ENCODE peak calls at places on chromosomes 12 and 14, in six cellular contexts. Q, J, Y, X, M and Z are unnamed samples.
A peak's percentile ranks its signal among the peaks of the same experiment; 100 is the strongest.

GRCh38 chr12:13561923-13562322 is 365.4 kb downstream of the EMP1 start:
- DNase-seq in M (no peak), X (no peak), Q (no peak), Y (no peak), J (no peak), Z (no peak)

GRCh38 chr12:6380141-6381121 is 3.5 kb upstream of the LTBR start:
- DNase-seq in M (no peak), Y (no peak), Q (no peak), J (no peak), X (peak; percentile 43), Z (no peak)

GRCh38 chr12:102172436-102172835 is 25.2 kb downstream of the PMCH start:
- DNase-seq in J (no peak), M (no peak), Q (no peak), Y (no peak), X (peak; percentile 86), Z (no peak)

GRCh38 chr12:90172524-90172923 is 463.9 kb upstream of the ATP2B1 start:
- DNase-seq in Y (no peak), J (no peak), Q (no peak), M (no peak), X (no peak), Z (no peak)

GRCh38 chr12:123723765-123724164 is 11.6 kb downstream of the ATP6V0A2 start:
- DNase-seq in J (no peak), M (no peak), Q (no peak), Y (no peak), X (no peak), Z (no peak)

GRCh38 chr12:123253606-123254459 is 17.8 kb downstream of the CDK2AP1 start:
- DNase-seq in Y (no peak), M (no peak), J (no peak), X (no peak), Q (no peak), Z (no peak)

GRCh38 chr12:30533518-30533917 is 162.2 kb downstream of the IPO8 start:
- DNase-seq in M (no peak), X (peak; percentile 19), J (no peak), Q (no peak), Y (no peak), Z (no peak)

GRCh38 chr14:54447231-54447692 is 6.1 kb upstream of the CNIH1 start:
- DNase-seq in M (no peak), J (no peak), Q (no peak), Y (no peak), X (peak; percentile 88), Z (no peak)

GRCh38 chr12:79659961-79660431 is 30.8 kb downstream of the PAWR start:
- DNase-seq in X (no peak), M (no peak), Y (no peak), J (no peak), Q (no peak), Z (no peak)

GRCh38 chr12:5163661-5164060 is 120.0 kb downstream of the KCNA5 start:
- DNase-seq in Q (no peak), X (no peak), Y (no peak), M (no peak), J (no peak), Z (no peak)

GRCh38 chr12:6363330-6364036 is 11.9 kb downstream of the SCNN1A start:
- DNase-seq in J (no peak), M (peak; percentile 85), Q (no peak), Y (peak; percentile 42), X (peak; percentile 53), Z (peak; percentile 39)

GRCh38 chr12:91991397-91992187 is 154.1 kb downstream of the BTG1 start:
- DNase-seq in J (no peak), X (peak; percentile 28), Y (no peak), M (no peak), Q (no peak), Z (no peak)

GRCh38 chr14:87896393-87897380 is 96.3 kb downstream of the GALC start:
- DNase-seq in J (no peak), M (peak; percentile 11), Y (no peak), Q (peak; percentile 12), X (peak; percentile 65), Z (no peak)

GRCh38 chr12:15693233-15693911 is 95.8 kb downstream of the EPS8 start:
- DNase-seq in X (peak; percentile 60), Y (no peak), Q (no peak), J (no peak), M (no peak), Z (no peak)

GRCh38 chr14:101350021-101350420 is 211.3 kb upstream of the DIO3 start:
- DNase-seq in Y (no peak), J (no peak), Q (no peak), X (no peak), M (no peak), Z (no peak)

GRCh38 chr12:126337556-126337955 is 1272.3 kb downstream of the AACS start:
- DNase-seq in Q (no peak), Y (no peak), X (peak; percentile 48), J (no peak), M (no peak), Z (no peak)

GRCh38 chr14:100138082-100138787 is 21.2 kb downstream of the DEGS2 start:
- DNase-seq in J (no peak), M (peak; percentile 43), Y (no peak), X (no peak), Q (no peak), Z (no peak)

GRCh38 chr14:21894003-21894897 is 220.6 kb upstream of the OR4E1 start:
- DNase-seq in Q (no peak), X (no peak), Y (peak; percentile 39), J (no peak), M (no peak), Z (no peak)

GRCh38 chr14:64605926-64606685 is 56.3 kb downstream of the PPP1R36 start:
- DNase-seq in J (no peak), M (no peak), X (no peak), Q (no peak), Y (no peak), Z (no peak)

GRCh38 chr14:69819607-69820006 is 22.6 kb upstream of the SLC10A1 start:
- DNase-seq in Q (no peak), Y (no peak), X (no peak), J (no peak), M (no peak), Z (no peak)
- H3K27ac ChIP-seq in Q (no peak overlapping the region), Y (no peak overlapping the region), X (no peak overlapping the region), J (no peak overlapping the region), M (no peak overlapping the region), Z (no peak overlapping the region)

GRCh38 chr12:88562151-88562550 is 18.1 kb downstream of the KITLG start:
- DNase-seq in J (no peak), Q (no peak), X (no peak), M (no peak), Y (no peak), Z (no peak)
- H3K27ac ChIP-seq in J (no peak overlapping the region), Q (no peak overlapping the region), X (no peak overlapping the region), M (no peak overlapping the region), Y (no peak overlapping the region), Z (no peak overlapping the region)

DNA sequence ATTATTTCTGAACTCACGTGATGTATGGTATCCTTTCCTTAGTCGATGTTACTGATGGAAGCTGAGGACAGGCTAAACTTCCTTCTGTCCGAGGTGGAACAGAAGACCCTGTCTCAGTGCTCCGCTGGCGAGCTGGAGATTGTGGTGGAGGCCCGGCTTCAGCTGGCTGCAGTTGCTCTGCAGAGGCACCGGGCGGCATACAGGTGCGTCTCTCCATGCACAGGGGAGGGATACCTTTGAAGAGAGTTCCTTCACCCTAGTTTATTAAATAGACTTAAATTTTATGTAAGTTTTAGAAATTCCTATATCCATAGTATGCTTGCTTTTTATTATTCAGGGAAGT is 186.7 kb upstream of the NEDD1 start:
- DNase-seq in M (peak; percentile 15), J (no peak), X (no peak), Y (no peak), Q (no peak), Z (no peak)
- H3K27ac ChIP-seq in M (no peak overlapping the region), J (peak overlapping the region; percentile 51), X (peak overlapping the region; percentile 40), Y (no peak overlapping the region), Q (no peak overlapping the region), Z (no peak overlapping the region)

GRCh38 chr14:69684461-69685183 is 73.2 kb downstream of the SUSD6 start:
- DNase-seq in X (no peak), Y (no peak), J (no peak), M (no peak), Q (no peak), Z (no peak)

GRCh38 chr14:69683971-69684370 is 72.6 kb downstream of the SUSD6 start:
- DNase-seq in J (no peak), X (no peak), M (no peak), Q (no peak), Y (no peak), Z (no peak)

GRCh38 chr14:69685716-69686115 is 74.3 kb downstream of the SUSD6 start:
- DNase-seq in Q (no peak), J (peak; percentile 73), X (peak; percentile 67), M (peak; percentile 82), Y (no peak), Z (peak; percentile 46)

GRCh38 chr14:69682607-69683263 is 71.3 kb downstream of the SUSD6 start:
- DNase-seq in J (no peak), Y (no peak), Q (no peak), M (no peak), X (peak; percentile 34), Z (no peak)

GRCh38 chr14:69685217-69685616 is 73.8 kb downstream of the SUSD6 start:
- DNase-seq in Y (peak; percentile 15), J (no peak), X (no peak), Q (peak; percentile 56), M (no peak), Z (no peak)
- H3K27ac ChIP-seq in Y (no peak overlapping the region), J (peak overlapping the region; percentile 70), X (no peak overlapping the region), Q (no peak overlapping the region), M (peak overlapping the region; percentile 11), Z (peak overlapping the region; percentile 5)

DNA sequence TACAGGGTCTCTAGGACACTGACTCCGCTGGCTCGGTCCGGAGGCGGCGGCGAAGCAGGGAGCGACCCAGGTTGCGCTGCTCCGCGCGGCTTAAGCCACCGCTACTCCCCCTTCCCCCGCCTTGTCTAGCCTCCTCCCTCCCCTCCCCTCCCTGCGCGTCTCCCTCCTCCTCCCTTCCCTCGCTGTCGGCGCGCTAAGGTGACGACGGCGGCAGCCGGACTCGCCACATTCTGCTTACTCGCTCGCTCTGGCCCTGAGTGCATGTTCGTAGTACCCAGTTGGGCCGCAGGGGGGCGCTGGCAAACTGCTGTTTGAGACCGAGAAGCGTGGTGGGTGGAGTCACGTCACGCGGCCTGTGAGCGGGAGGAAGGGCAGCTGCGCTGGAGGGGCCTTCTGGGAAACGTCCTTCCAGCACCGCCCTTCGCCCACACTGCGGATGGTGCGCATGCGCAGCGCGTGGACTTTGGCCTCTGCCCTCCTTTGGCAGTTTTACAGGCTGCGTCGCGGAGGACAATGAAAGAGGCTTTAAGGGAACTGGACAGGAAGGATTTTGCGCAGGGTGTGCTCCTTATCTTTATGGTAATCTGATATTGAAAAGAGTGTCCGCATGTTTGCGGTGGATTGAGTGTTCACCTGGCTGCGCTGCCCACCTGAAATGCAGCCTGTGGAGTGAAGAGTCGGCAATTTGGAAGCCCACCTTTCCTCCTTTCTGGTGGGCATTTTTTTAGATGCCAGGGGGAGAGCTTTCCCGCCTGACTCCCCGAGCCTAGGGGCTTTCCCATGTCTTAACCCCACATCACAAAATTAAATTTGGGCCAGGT is at the start of gene SCAF11:
- DNase-seq in Q (peak; percentile 100), M (peak; percentile 100), X (peak; percentile 100), J (peak; percentile 100), Y (peak; percentile 100), Z (peak; percentile 99)
- H3K27ac ChIP-seq in Q (peak within 1 kb of the TSS; percentile 98), M (peak within 1 kb of the TSS; percentile 100), X (peak within 1 kb of the TSS; percentile 98), J (peak within 1 kb of the TSS; percentile 99), Y (peak within 1 kb of the TSS; percentile 98), Z (peak within 1 kb of the TSS; percentile 96)

DNA sequence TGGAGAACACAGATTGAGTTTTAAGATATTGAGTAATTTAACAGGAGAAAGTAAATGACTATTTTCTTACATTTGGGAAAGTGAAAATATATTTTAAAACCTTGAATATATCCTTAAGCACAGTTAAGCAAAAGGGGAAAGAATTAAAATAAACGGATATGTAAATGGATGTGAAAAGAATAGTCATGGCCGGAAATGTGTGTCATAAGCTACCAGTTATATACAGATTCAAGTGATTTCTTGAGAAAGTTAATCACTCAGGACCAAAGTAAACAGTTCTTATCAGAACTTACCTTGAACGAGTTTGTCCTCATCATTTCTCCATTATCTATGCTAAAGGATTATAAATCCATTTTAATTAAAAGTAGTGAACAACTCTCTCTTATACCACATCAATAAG is 33.4 kb downstream of the C12orf75 start:
- DNase-seq in Q (no peak), J (no peak), Y (no peak), M (no peak), X (no peak), Z (no peak)
- H3K27ac ChIP-seq in Q (no peak overlapping the region), J (no peak overlapping the region), Y (no peak overlapping the region), M (no peak overlapping the region), X (no peak overlapping the region), Z (no peak overlapping the region)